ENCODE peak calls at places on chromosomes 4 and X, in nine cellular contexts. One of them, this sample, is unnamed.

GRCh38 chr4:82090717-82091116 is 283.1 kb downstream of the HNRNPD start:
- DNase-seq in iris pigment epithelial cell: no peak
- DNase-seq in smooth muscle cell of the brain vasculature: no peak
- DNase-seq in AG09309: no peak
- DNase-seq in T-helper 22 cell: no peak
- DNase-seq in effector memory CD4-positive, alpha-beta T cell: no peak
- DNase-seq in HT-29: no peak
- DNase-seq in psoas muscle: no peak
- DNase-seq in renal cortical epithelial cell: no peak
- DNase-seq in this sample: no peak

GRCh38 chrX:129158505-129158904 is 364.8 kb downstream of the SMARCA1 start:
- DNase-seq in iris pigment epithelial cell: no peak
- DNase-seq in smooth muscle cell of the brain vasculature: no peak
- DNase-seq in AG09309: no peak
- DNase-seq in T-helper 22 cell: no peak
- DNase-seq in effector memory CD4-positive, alpha-beta T cell: no peak
- DNase-seq in HT-29: peak
- DNase-seq in psoas muscle: no peak
- DNase-seq in renal cortical epithelial cell: no peak
- DNase-seq in this sample: no peak

GRCh38 chr4:137621056-137621455 is 88.8 kb upstream of the PCDH18 start:
- DNase-seq in iris pigment epithelial cell: no peak
- DNase-seq in smooth muscle cell of the brain vasculature: no peak
- DNase-seq in AG09309: no peak
- DNase-seq in T-helper 22 cell: no peak
- DNase-seq in effector memory CD4-positive, alpha-beta T cell: no peak
- DNase-seq in HT-29: no peak
- DNase-seq in psoas muscle: no peak
- DNase-seq in renal cortical epithelial cell: no peak
- DNase-seq in this sample: no peak

GRCh38 chrX:106378616-106379015 is 210.5 kb downstream of the PWWP3B start:
- DNase-seq in iris pigment epithelial cell: no peak
- DNase-seq in smooth muscle cell of the brain vasculature: no peak
- DNase-seq in AG09309: no peak
- DNase-seq in T-helper 22 cell: no peak
- DNase-seq in effector memory CD4-positive, alpha-beta T cell: no peak
- DNase-seq in HT-29: no peak
- DNase-seq in psoas muscle: no peak
- DNase-seq in renal cortical epithelial cell: no peak
- DNase-seq in this sample: no peak

GRCh38 chr4:14771091-14771490 is 231.2 kb upstream of the CPEB2 start:
- DNase-seq in iris pigment epithelial cell: no peak
- DNase-seq in smooth muscle cell of the brain vasculature: peak
- DNase-seq in AG09309: no peak
- DNase-seq in T-helper 22 cell: no peak
- DNase-seq in effector memory CD4-positive, alpha-beta T cell: no peak
- DNase-seq in HT-29: no peak
- DNase-seq in psoas muscle: no peak
- DNase-seq in renal cortical epithelial cell: peak
- DNase-seq in this sample: no peak

GRCh38 chr4:76499461-76499860 is 64.4 kb downstream of the SHROOM3 start:
- DNase-seq in iris pigment epithelial cell: no peak
- DNase-seq in smooth muscle cell of the brain vasculature: no peak
- DNase-seq in AG09309: no peak
- DNase-seq in T-helper 22 cell: no peak
- DNase-seq in effector memory CD4-positive, alpha-beta T cell: no peak
- DNase-seq in HT-29: no peak
- DNase-seq in psoas muscle: no peak
- DNase-seq in renal cortical epithelial cell: no peak
- DNase-seq in this sample: no peak

GRCh38 chr4:86633854-86634253 is 39.7 kb downstream of the PTPN13 start:
- DNase-seq in iris pigment epithelial cell: peak
- DNase-seq in smooth muscle cell of the brain vasculature: no peak
- DNase-seq in AG09309: no peak
- DNase-seq in T-helper 22 cell: no peak
- DNase-seq in effector memory CD4-positive, alpha-beta T cell: no peak
- DNase-seq in HT-29: no peak
- DNase-seq in psoas muscle: no peak
- DNase-seq in renal cortical epithelial cell: no peak
- DNase-seq in this sample: no peak

GRCh38 chr4:91319869-91320268 is 983.9 kb upstream of the GRID2 start:
- DNase-seq in iris pigment epithelial cell: no peak
- DNase-seq in smooth muscle cell of the brain vasculature: no peak
- DNase-seq in AG09309: no peak
- DNase-seq in T-helper 22 cell: no peak
- DNase-seq in effector memory CD4-positive, alpha-beta T cell: no peak
- DNase-seq in HT-29: no peak
- DNase-seq in psoas muscle: no peak
- DNase-seq in renal cortical epithelial cell: no peak
- DNase-seq in this sample: no peak

GRCh38 chr4:71293705-71294104 is 45.1 kb upstream of the SLC4A4 start:
- DNase-seq in iris pigment epithelial cell: peak
- DNase-seq in smooth muscle cell of the brain vasculature: peak
- DNase-seq in AG09309: peak
- DNase-seq in T-helper 22 cell: no peak
- DNase-seq in effector memory CD4-positive, alpha-beta T cell: no peak
- DNase-seq in HT-29: no peak
- DNase-seq in psoas muscle: no peak
- DNase-seq in renal cortical epithelial cell: peak
- DNase-seq in this sample: peak

GRCh38 chrX:2879670-2880069 is 49.5 kb downstream of the ARSD start:
- DNase-seq in iris pigment epithelial cell: no peak
- DNase-seq in smooth muscle cell of the brain vasculature: no peak
- DNase-seq in AG09309: no peak
- DNase-seq in T-helper 22 cell: no peak
- DNase-seq in effector memory CD4-positive, alpha-beta T cell: no peak
- DNase-seq in HT-29: no peak
- DNase-seq in psoas muscle: no peak
- DNase-seq in renal cortical epithelial cell: no peak
- DNase-seq in this sample: no peak

GRCh38 chrX:152072236-152072635 is 66.1 kb downstream of the MAGEA10 start:
- DNase-seq in iris pigment epithelial cell: peak
- DNase-seq in smooth muscle cell of the brain vasculature: peak
- DNase-seq in AG09309: peak
- DNase-seq in T-helper 22 cell: no peak
- DNase-seq in effector memory CD4-positive, alpha-beta T cell: no peak
- DNase-seq in HT-29: peak
- DNase-seq in psoas muscle: no peak
- DNase-seq in renal cortical epithelial cell: peak
- DNase-seq in this sample: no peak

GRCh38 chr4:136741468-136741867 is 790.8 kb downstream of the PCDH18 start:
- DNase-seq in iris pigment epithelial cell: peak
- DNase-seq in smooth muscle cell of the brain vasculature: no peak
- DNase-seq in AG09309: no peak
- DNase-seq in T-helper 22 cell: no peak
- DNase-seq in effector memory CD4-positive, alpha-beta T cell: no peak
- DNase-seq in HT-29: no peak
- DNase-seq in psoas muscle: no peak
- DNase-seq in renal cortical epithelial cell: peak
- DNase-seq in this sample: no peak

GRCh38 chrX:88903989-88904718 is 157.1 kb downstream of the CPXCR1 start:
- DNase-seq in iris pigment epithelial cell: no peak
- DNase-seq in smooth muscle cell of the brain vasculature: no peak
- DNase-seq in AG09309: no peak
- DNase-seq in T-helper 22 cell: no peak
- DNase-seq in effector memory CD4-positive, alpha-beta T cell: no peak
- DNase-seq in HT-29: no peak
- DNase-seq in psoas muscle: no peak
- DNase-seq in renal cortical epithelial cell: no peak
- DNase-seq in this sample: no peak

GRCh38 chrX:57595381-57595811 is 3.6 kb downstream of the ZXDB start:
- DNase-seq in iris pigment epithelial cell: peak
- DNase-seq in smooth muscle cell of the brain vasculature: no peak
- DNase-seq in AG09309: peak
- DNase-seq in T-helper 22 cell: no peak
- DNase-seq in effector memory CD4-positive, alpha-beta T cell: no peak
- DNase-seq in HT-29: peak
- DNase-seq in psoas muscle: no peak
- DNase-seq in renal cortical epithelial cell: peak
- DNase-seq in this sample: peak

GRCh38 chr4:185137233-185137925 is 5.7 kb upstream of the SLC25A4 start:
- DNase-seq in iris pigment epithelial cell: no peak
- DNase-seq in smooth muscle cell of the brain vasculature: no peak
- DNase-seq in AG09309: no peak
- DNase-seq in T-helper 22 cell: no peak
- DNase-seq in effector memory CD4-positive, alpha-beta T cell: no peak
- DNase-seq in HT-29: no peak
- DNase-seq in psoas muscle: no peak
- DNase-seq in renal cortical epithelial cell: no peak
- DNase-seq in this sample: no peak

GRCh38 chr4:169286562-169287301 is 16.0 kb upstream of the SH3RF1 start:
- DNase-seq in iris pigment epithelial cell: no peak
- DNase-seq in smooth muscle cell of the brain vasculature: no peak
- DNase-seq in AG09309: no peak
- DNase-seq in T-helper 22 cell: no peak
- DNase-seq in effector memory CD4-positive, alpha-beta T cell: no peak
- DNase-seq in HT-29: no peak
- DNase-seq in psoas muscle: no peak
- DNase-seq in renal cortical epithelial cell: no peak
- DNase-seq in this sample: no peak

GRCh38 chr4:2891294-2891693 is 47.6 kb downstream of the ADD1 start:
- DNase-seq in iris pigment epithelial cell: peak
- DNase-seq in smooth muscle cell of the brain vasculature: no peak
- DNase-seq in AG09309: peak
- DNase-seq in T-helper 22 cell: no peak
- DNase-seq in effector memory CD4-positive, alpha-beta T cell: no peak
- DNase-seq in HT-29: peak
- DNase-seq in psoas muscle: no peak
- DNase-seq in renal cortical epithelial cell: peak
- DNase-seq in this sample: peak

GRCh38 chr4:54687887-54688841 is 30.4 kb downstream of the KIT start:
- DNase-seq in iris pigment epithelial cell: no peak
- DNase-seq in smooth muscle cell of the brain vasculature: peak
- DNase-seq in AG09309: peak
- DNase-seq in T-helper 22 cell: no peak
- DNase-seq in effector memory CD4-positive, alpha-beta T cell: no peak
- DNase-seq in HT-29: no peak
- DNase-seq in psoas muscle: no peak
- DNase-seq in renal cortical epithelial cell: no peak
- DNase-seq in this sample: no peak

GRCh38 chrX:47197526-47197925 is 3.9 kb downstream of the UBA1 start:
- DNase-seq in iris pigment epithelial cell: no peak
- DNase-seq in smooth muscle cell of the brain vasculature: no peak
- DNase-seq in AG09309: no peak
- DNase-seq in T-helper 22 cell: no peak
- DNase-seq in effector memory CD4-positive, alpha-beta T cell: no peak
- DNase-seq in HT-29: no peak
- DNase-seq in psoas muscle: peak
- DNase-seq in renal cortical epithelial cell: no peak
- DNase-seq in this sample: no peak

GRCh38 chr4:126564283-126564854 is 1068.4 kb upstream of the INTU start:
- DNase-seq in iris pigment epithelial cell: no peak
- DNase-seq in smooth muscle cell of the brain vasculature: no peak
- DNase-seq in AG09309: no peak
- DNase-seq in T-helper 22 cell: no peak
- DNase-seq in effector memory CD4-positive, alpha-beta T cell: no peak
- DNase-seq in HT-29: no peak
- DNase-seq in psoas muscle: no peak
- DNase-seq in renal cortical epithelial cell: no peak
- DNase-seq in this sample: no peak

GRCh38 chrX:8988456-8988855 is 45.5 kb downstream of the FAM9B start:
- DNase-seq in iris pigment epithelial cell: peak
- DNase-seq in smooth muscle cell of the brain vasculature: no peak
- DNase-seq in AG09309: no peak
- DNase-seq in T-helper 22 cell: no peak
- DNase-seq in effector memory CD4-positive, alpha-beta T cell: no peak
- DNase-seq in HT-29: peak
- DNase-seq in psoas muscle: no peak
- DNase-seq in renal cortical epithelial cell: peak
- DNase-seq in this sample: no peak

GRCh38 chr4:42655921-42656735 is 777 bp downstream of the ATP8A1 start:
- DNase-seq in iris pigment epithelial cell: peak
- DNase-seq in smooth muscle cell of the brain vasculature: no peak
- DNase-seq in AG09309: no peak
- DNase-seq in T-helper 22 cell: peak
- DNase-seq in effector memory CD4-positive, alpha-beta T cell: peak
- DNase-seq in HT-29: peak
- DNase-seq in psoas muscle: peak
- DNase-seq in renal cortical epithelial cell: no peak
- DNase-seq in this sample: no peak

GRCh38 chrX:45143455-45143854 is 57.2 kb downstream of the DIPK2B start:
- DNase-seq in iris pigment epithelial cell: no peak
- DNase-seq in smooth muscle cell of the brain vasculature: no peak
- DNase-seq in AG09309: no peak
- DNase-seq in T-helper 22 cell: no peak
- DNase-seq in effector memory CD4-positive, alpha-beta T cell: no peak
- DNase-seq in HT-29: no peak
- DNase-seq in psoas muscle: no peak
- DNase-seq in renal cortical epithelial cell: no peak
- DNase-seq in this sample: no peak

GRCh38 chrX:15146515-15146914 is 123.4 kb downstream of the ASB9 start:
- DNase-seq in iris pigment epithelial cell: peak
- DNase-seq in smooth muscle cell of the brain vasculature: no peak
- DNase-seq in AG09309: no peak
- DNase-seq in T-helper 22 cell: no peak
- DNase-seq in effector memory CD4-positive, alpha-beta T cell: no peak
- DNase-seq in HT-29: peak
- DNase-seq in psoas muscle: no peak
- DNase-seq in renal cortical epithelial cell: no peak
- DNase-seq in this sample: no peak

GRCh38 chrX:45747905-45748304 is 547.2 kb upstream of the DIPK2B start:
- DNase-seq in iris pigment epithelial cell: peak
- DNase-seq in smooth muscle cell of the brain vasculature: no peak
- DNase-seq in AG09309: no peak
- DNase-seq in T-helper 22 cell: no peak
- DNase-seq in effector memory CD4-positive, alpha-beta T cell: no peak
- DNase-seq in HT-29: peak
- DNase-seq in psoas muscle: no peak
- DNase-seq in renal cortical epithelial cell: peak
- DNase-seq in this sample: no peak

GRCh38 chr4:111689214-111689613 is 456.0 kb upstream of the FAM241A start:
- DNase-seq in iris pigment epithelial cell: peak
- DNase-seq in smooth muscle cell of the brain vasculature: no peak
- DNase-seq in AG09309: peak
- DNase-seq in T-helper 22 cell: no peak
- DNase-seq in effector memory CD4-positive, alpha-beta T cell: no peak
- DNase-seq in HT-29: peak
- DNase-seq in psoas muscle: no peak
- DNase-seq in renal cortical epithelial cell: peak
- DNase-seq in this sample: no peak

GRCh38 chr4:24330198-24330972 is 254.0 kb downstream of the DHX15 start:
- DNase-seq in iris pigment epithelial cell: no peak
- DNase-seq in smooth muscle cell of the brain vasculature: no peak
- DNase-seq in AG09309: no peak
- DNase-seq in T-helper 22 cell: no peak
- DNase-seq in effector memory CD4-positive, alpha-beta T cell: no peak
- DNase-seq in HT-29: no peak
- DNase-seq in psoas muscle: peak
- DNase-seq in renal cortical epithelial cell: peak
- DNase-seq in this sample: peak

This sample was measured in kidney glomerular epithelial cell.